ENCODE peak calls at places on chromosome 9, in six cellular contexts. R is T-helper 2 cell, G is putamen, K is DMS53, E is left ventricle myocardium inferior, Y is coronary artery. F is an unnamed sample.

GRCh38 chr9:120080781-120081180 is 499.2 kb downstream of the CDK5RAP2 start:
- DNase-seq in R (no peak), G (peak), K (no peak), E (no peak), Y (no peak), F (no peak)

GRCh38 chr9:68739631-68740174 is 34.7 kb downstream of the PIP5K1B start:
- DNase-seq in R (no peak), G (no peak), K (peak), E (no peak), Y (no peak), F (peak)

GRCh38 chr9:128619127-128619526 is 37.5 kb downstream of the DYNC2I2 start:
- DNase-seq in R (no peak), G (no peak), K (no peak), E (no peak), Y (no peak), F (no peak)

GRCh38 chr9:121566401-121567141 is 66.9 kb upstream of the GGTA1 start:
- DNase-seq in R (no peak), G (peak), K (no peak), E (peak), Y (no peak), F (no peak)

GRCh38 chr9:114056527-114056926 is 21.6 kb downstream of the AMBP start:
- DNase-seq in R (no peak), G (no peak), K (no peak), E (no peak), Y (no peak), F (no peak)

GRCh38 chr9:107712390-107712789 is 222.8 kb upstream of the KLF4 start:
- DNase-seq in R (no peak), G (no peak), K (peak), E (no peak), Y (no peak), F (peak)

GRCh38 chr9:134656334-134657034 is 14.9 kb downstream of the COL5A1 start:
- DNase-seq in R (no peak), G (no peak), K (peak), E (peak), Y (no peak), F (peak)

GRCh38 chr9:128632486-128632885 is 24.2 kb downstream of the DYNC2I2 start:
- DNase-seq in R (no peak), G (no peak), K (no peak), E (no peak), Y (no peak), F (no peak)

GRCh38 chr9:22331533-22331932 is 115.1 kb upstream of the DMRTA1 start:
- DNase-seq in R (no peak), G (no peak), K (no peak), E (no peak), Y (no peak), F (no peak)

GRCh38 chr9:136690104-136690840 is 3.0 kb upstream of the AGPAT2 start:
- DNase-seq in R (no peak), G (no peak), K (peak), E (peak), Y (no peak), F (no peak)